ENCODE peak calls at places on chromosomes 3 and 15, in eight cellular contexts. One of them, this sample, is unnamed.

GRCh38 chr3:49199244-49199899 is 28.0 kb downstream of the KLHDC8B start:
- DNase-seq in Peyer's patch: peak; percentile 61
- DNase-seq in right lobe of liver: peak; percentile 90
- DNase-seq in ovary: peak; percentile 99
- DNase-seq in body of pancreas: peak; percentile 73
- DNase-seq in stomach: peak; percentile 54
- DNase-seq in IMR-90: peak; percentile 24
- DNase-seq in K562: no peak
- DNase-seq in this sample: peak; percentile 94

GRCh38 chr3:81500039-81500438 is 261.4 kb downstream of the GBE1 start:
- DNase-seq in Peyer's patch: no peak
- DNase-seq in body of pancreas: no peak
- DNase-seq in ovary: no peak
- DNase-seq in stomach: no peak
- DNase-seq in K562: no peak
- DNase-seq in right lobe of liver: no peak
- DNase-seq in IMR-90: no peak
- DNase-seq in this sample: no peak

GRCh38 chr3:160400631-160401150 is 1.2 kb downstream of the SMC4 start:
- DNase-seq in stomach: peak; percentile 56
- DNase-seq in right lobe of liver: peak; percentile 50
- DNase-seq in K562: peak; percentile 39
- DNase-seq in IMR-90: no peak
- DNase-seq in body of pancreas: peak; percentile 35
- DNase-seq in ovary: peak; percentile 19
- DNase-seq in Peyer's patch: peak; percentile 69
- DNase-seq in this sample: no peak

GRCh38 chr3:4990061-4990460 is 10.8 kb downstream of the BHLHE40 start:
- DNase-seq in K562: peak; percentile 11
- DNase-seq in right lobe of liver: no peak
- DNase-seq in stomach: no peak
- DNase-seq in IMR-90: no peak
- DNase-seq in Peyer's patch: no peak
- DNase-seq in body of pancreas: no peak
- DNase-seq in ovary: no peak
- DNase-seq in this sample: no peak

GRCh38 chr3:143183668-143183970 is 64.0 kb downstream of the CHST2 start:
- DNase-seq in body of pancreas: no peak
- DNase-seq in K562: no peak
- DNase-seq in IMR-90: no peak
- DNase-seq in stomach: no peak
- DNase-seq in ovary: no peak
- DNase-seq in right lobe of liver: no peak
- DNase-seq in Peyer's patch: no peak
- DNase-seq in this sample: no peak

GRCh38 chr15:67116742-67117141 is 51.3 kb downstream of the SMAD3 start:
- DNase-seq in stomach: no peak
- DNase-seq in body of pancreas: no peak
- DNase-seq in IMR-90: peak; percentile 73
- DNase-seq in right lobe of liver: no peak
- DNase-seq in ovary: no peak
- DNase-seq in K562: peak; percentile 12
- DNase-seq in Peyer's patch: no peak
- DNase-seq in this sample: no peak

GRCh38 chr3:13972679-13973379 is 93.0 kb upstream of the WNT7A start:
- DNase-seq in K562: no peak
- DNase-seq in stomach: no peak
- DNase-seq in right lobe of liver: no peak
- DNase-seq in body of pancreas: no peak
- DNase-seq in IMR-90: no peak
- DNase-seq in ovary: no peak
- DNase-seq in Peyer's patch: no peak
- DNase-seq in this sample: no peak

GRCh38 chr15:91316123-91316522 is 216.1 kb downstream of the SV2B start:
- DNase-seq in Peyer's patch: no peak
- DNase-seq in K562: no peak
- DNase-seq in body of pancreas: no peak
- DNase-seq in stomach: no peak
- DNase-seq in IMR-90: no peak
- DNase-seq in right lobe of liver: no peak
- DNase-seq in ovary: no peak
- DNase-seq in this sample: no peak

GRCh38 chr3:42503251-42503924 is 945 bp downstream of the VIPR1 start:
- DNase-seq in stomach: peak; percentile 23
- DNase-seq in body of pancreas: no peak
- DNase-seq in ovary: no peak
- DNase-seq in IMR-90: no peak
- DNase-seq in right lobe of liver: no peak
- DNase-seq in Peyer's patch: no peak
- DNase-seq in K562: no peak
- DNase-seq in this sample: no peak

GRCh38 chr3:188396251-188396650 is 242.3 kb downstream of the LPP start:
- DNase-seq in Peyer's patch: no peak
- DNase-seq in body of pancreas: no peak
- DNase-seq in stomach: no peak
- DNase-seq in ovary: no peak
- DNase-seq in K562: no peak
- DNase-seq in right lobe of liver: no peak
- DNase-seq in IMR-90: no peak
- DNase-seq in this sample: no peak

GRCh38 chr3:30221622-30222021 is 384.8 kb upstream of the TGFBR2 start:
- DNase-seq in body of pancreas: no peak
- DNase-seq in K562: no peak
- DNase-seq in right lobe of liver: no peak
- DNase-seq in ovary: no peak
- DNase-seq in IMR-90: peak; percentile 32
- DNase-seq in stomach: no peak
- DNase-seq in Peyer's patch: no peak
- DNase-seq in this sample: no peak

GRCh38 chr15:96340611-96341464 is 10.3 kb downstream of the NR2F2 start:
- DNase-seq in ovary: peak; percentile 69
- DNase-seq in stomach: no peak
- DNase-seq in K562: no peak
- DNase-seq in IMR-90: peak; percentile 73
- DNase-seq in body of pancreas: no peak
- DNase-seq in right lobe of liver: no peak
- DNase-seq in Peyer's patch: no peak
- DNase-seq in this sample: peak; percentile 37

GRCh38 chr3:46737320-46737719 is 19.7 kb upstream of the PRSS50 start:
- DNase-seq in right lobe of liver: no peak
- DNase-seq in K562: no peak
- DNase-seq in Peyer's patch: no peak
- DNase-seq in IMR-90: no peak
- DNase-seq in body of pancreas: peak; percentile 31
- DNase-seq in stomach: no peak
- DNase-seq in ovary: no peak
- DNase-seq in this sample: no peak

DNA sequence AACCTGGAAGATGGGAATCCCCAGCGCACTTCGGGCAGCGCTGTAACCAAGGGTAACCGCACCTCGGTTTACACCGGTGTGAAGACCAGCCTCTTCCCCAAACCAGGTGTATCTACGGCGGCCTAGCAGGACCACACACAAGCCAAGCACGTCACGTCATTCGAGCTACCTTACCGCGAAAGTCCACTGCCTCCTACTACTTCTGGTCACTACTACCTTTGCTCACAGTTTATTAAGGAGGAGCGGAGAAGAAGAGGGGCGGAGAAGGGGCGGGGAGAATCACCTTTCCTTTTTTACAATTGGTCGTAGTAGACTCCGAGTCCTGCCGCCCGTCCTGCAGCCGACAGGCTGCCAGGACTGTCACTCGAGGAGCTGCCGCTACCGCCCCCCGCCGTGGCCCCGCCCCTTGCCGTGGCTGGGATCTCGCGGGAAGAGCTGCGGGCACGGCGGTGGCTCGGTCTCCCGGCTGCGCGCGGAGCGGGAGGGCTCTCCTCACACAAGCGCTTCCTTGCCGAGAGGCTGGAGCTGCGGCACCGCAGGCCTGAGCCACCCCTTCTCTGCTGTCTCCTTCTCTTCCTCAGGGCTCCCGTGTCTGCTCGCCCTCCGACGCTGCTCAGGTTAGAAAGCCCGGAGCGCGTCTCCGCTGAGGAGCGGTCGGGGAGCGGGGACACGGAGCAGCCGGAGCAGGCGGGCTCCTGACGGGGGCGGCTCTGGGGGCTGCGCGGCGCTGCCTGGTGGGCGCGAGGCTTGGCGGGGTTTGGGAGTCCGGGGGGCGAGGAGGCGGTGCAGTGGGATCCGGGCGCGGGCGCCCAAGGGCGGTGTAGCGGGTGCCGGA is at the start of gene GLCE:
- DNase-seq in K562: peak; percentile 96
- DNase-seq in ovary: peak; percentile 95
- DNase-seq in body of pancreas: peak; percentile 98
- DNase-seq in right lobe of liver: peak; percentile 97
- DNase-seq in IMR-90: peak; percentile 95
- DNase-seq in Peyer's patch: peak; percentile 98
- DNase-seq in stomach: peak; percentile 97
- DNase-seq in this sample: peak; percentile 87
- TF ChIP-seq POLR2A in K562: peak; percentile 90
- TF ChIP-seq POLR2A in ovary: peak; percentile 56
- TF ChIP-seq POLR2A in body of pancreas: peak; percentile 92
- TF ChIP-seq POLR2A in right lobe of liver: peak; percentile 97
- TF ChIP-seq POLR2A in IMR-90: peak; percentile 92
- TF ChIP-seq POLR2A in Peyer's patch: peak; percentile 90
- TF ChIP-seq POLR2A in stomach: no peak
- TF ChIP-seq POLR2A in this sample: peak; percentile 77

DNA sequence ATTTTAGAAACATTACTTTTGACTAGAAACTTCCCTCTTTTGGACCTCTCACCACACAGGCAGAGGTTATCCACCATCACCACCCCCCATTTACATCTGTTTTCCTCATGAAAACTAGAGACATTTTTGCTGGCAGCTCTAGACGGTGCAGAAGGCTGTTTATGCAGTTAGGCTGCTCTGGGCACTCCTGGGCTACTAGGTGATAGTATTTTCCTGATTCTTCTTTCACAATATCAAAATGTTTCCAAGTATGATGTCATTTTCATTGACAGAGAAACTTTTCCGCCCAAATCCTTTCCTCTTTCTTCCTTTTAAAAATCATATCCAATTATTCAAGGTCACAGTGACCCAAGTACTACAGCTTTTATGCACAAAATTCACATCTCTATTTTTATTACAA is 67.1 kb downstream of the PLOD2 start:
- DNase-seq in K562: no peak
- DNase-seq in Peyer's patch: no peak
- DNase-seq in stomach: no peak
- DNase-seq in right lobe of liver: peak; percentile 27
- DNase-seq in body of pancreas: peak; percentile 19
- DNase-seq in ovary: no peak
- DNase-seq in IMR-90: peak; percentile 18
- DNase-seq in this sample: no peak
- H3K4me1 ChIP-seq in K562: no peaks in the 10 kb centered on the region
- H3K4me1 ChIP-seq in Peyer's patch: no peaks in the 10 kb centered on the region
- H3K4me1 ChIP-seq in stomach: peaks cover 43% of the 10 kb centered on the region
- H3K4me1 ChIP-seq in right lobe of liver: no peaks in the 10 kb centered on the region
- H3K4me1 ChIP-seq in body of pancreas: peaks cover 30% of the 10 kb centered on the region
- H3K4me1 ChIP-seq in ovary: peaks cover 2% of the 10 kb centered on the region
- H3K4me1 ChIP-seq in IMR-90: peaks cover 4% of the 10 kb centered on the region
- H3K4me1 ChIP-seq in this sample: no peaks in the 10 kb centered on the region

DNA sequence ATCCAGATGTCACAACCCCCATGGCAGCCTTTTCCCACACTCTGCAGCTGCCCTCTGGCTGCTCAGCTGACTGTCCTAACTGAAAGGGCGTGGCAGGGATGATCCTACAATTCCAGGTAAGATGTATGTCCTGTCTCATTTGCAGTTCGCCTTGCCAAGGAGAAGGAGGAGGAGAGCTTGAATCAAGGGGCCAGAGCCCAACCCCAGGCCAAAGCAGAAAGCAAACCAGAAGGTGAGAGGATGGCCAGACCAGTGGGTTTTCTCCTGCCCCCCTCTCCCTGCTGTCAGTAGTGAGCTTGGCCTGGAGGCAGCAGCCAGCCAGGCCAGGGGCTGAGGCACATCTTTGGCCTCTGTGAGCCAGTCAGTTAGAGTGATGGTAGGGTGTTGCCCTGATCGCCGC is 22.5 kb downstream of the SLC24A1 start:
- DNase-seq in right lobe of liver: no peak
- DNase-seq in body of pancreas: no peak
- DNase-seq in ovary: no peak
- DNase-seq in IMR-90: no peak
- DNase-seq in K562: no peak
- DNase-seq in stomach: no peak
- DNase-seq in Peyer's patch: no peak
- DNase-seq in this sample: no peak
- TF ChIP-seq POLR2A in right lobe of liver: no peak
- TF ChIP-seq POLR2A in body of pancreas: no peak
- TF ChIP-seq POLR2A in ovary: no peak
- TF ChIP-seq POLR2A in IMR-90: no peak
- TF ChIP-seq POLR2A in K562: no peak
- TF ChIP-seq POLR2A in stomach: no peak
- TF ChIP-seq POLR2A in Peyer's patch: no peak
- TF ChIP-seq POLR2A in this sample: no peak

GRCh38 chr3:57755368-57756021 is 614 bp upstream of the SLMAP start:
- DNase-seq in right lobe of liver: peak; percentile 31
- DNase-seq in stomach: peak; percentile 55
- DNase-seq in ovary: peak; percentile 49
- DNase-seq in Peyer's patch: peak; percentile 54
- DNase-seq in body of pancreas: peak; percentile 65
- DNase-seq in K562: peak; percentile 71
- DNase-seq in IMR-90: peak; percentile 38
- DNase-seq in this sample: no peak

GRCh38 chr3:57756528-57757401 is 656 bp downstream of the SLMAP start:
- DNase-seq in K562: peak; percentile 58
- DNase-seq in ovary: peak; percentile 66
- DNase-seq in IMR-90: peak; percentile 74
- DNase-seq in Peyer's patch: peak; percentile 69
- DNase-seq in right lobe of liver: peak; percentile 56
- DNase-seq in body of pancreas: peak; percentile 44
- DNase-seq in stomach: peak; percentile 46
- DNase-seq in this sample: peak; percentile 45

GRCh38 chr3:57758686-57759085 is 2.6 kb downstream of the SLMAP start:
- DNase-seq in right lobe of liver: no peak
- DNase-seq in ovary: no peak
- DNase-seq in stomach: no peak
- DNase-seq in IMR-90: peak; percentile 39
- DNase-seq in K562: no peak
- DNase-seq in Peyer's patch: no peak
- DNase-seq in body of pancreas: no peak
- DNase-seq in this sample: no peak

GRCh38 chr3:57757642-57758297 is 1.7 kb downstream of the SLMAP start:
- DNase-seq in body of pancreas: no peak
- DNase-seq in ovary: no peak
- DNase-seq in Peyer's patch: no peak
- DNase-seq in right lobe of liver: peak; percentile 28
- DNase-seq in K562: peak; percentile 37
- DNase-seq in stomach: no peak
- DNase-seq in IMR-90: peak; percentile 28
- DNase-seq in this sample: peak; percentile 29

DNA sequence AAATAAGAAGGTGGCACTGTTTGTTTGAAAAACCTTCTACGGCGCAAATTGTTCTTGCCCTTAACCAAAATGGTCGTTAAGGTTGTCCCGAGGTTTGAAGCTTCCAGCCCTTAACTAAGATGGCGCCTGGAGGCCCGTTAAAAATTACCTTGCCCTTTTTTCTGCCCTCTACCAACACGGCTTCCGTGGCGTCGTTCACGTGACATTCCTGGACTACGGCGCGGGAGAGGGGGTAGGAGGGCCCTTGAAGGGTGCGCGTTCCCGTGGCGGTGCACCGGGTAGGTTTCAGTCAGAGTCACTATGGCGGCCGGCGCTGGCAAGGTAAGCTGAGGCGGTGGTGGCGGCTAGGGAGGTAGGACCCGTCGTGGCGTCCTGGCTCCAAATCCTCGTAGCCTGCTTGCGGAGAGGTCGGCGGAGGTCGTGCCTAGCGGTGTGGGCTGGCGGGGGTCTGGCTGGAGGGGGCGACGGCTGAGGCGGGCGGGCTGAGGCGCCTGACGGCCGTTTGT is at the start of gene SLMAP:
- DNase-seq in Peyer's patch: peak; percentile 97
- DNase-seq in body of pancreas: peak; percentile 96
- DNase-seq in IMR-90: peak; percentile 96
- DNase-seq in K562: peak; percentile 94
- DNase-seq in ovary: peak; percentile 96
- DNase-seq in right lobe of liver: peak; percentile 97
- DNase-seq in stomach: peak; percentile 98
- DNase-seq in this sample: peak; percentile 98
- H3K4me1 ChIP-seq in Peyer's patch: peaks cover 8% of the 10 kb centered on the region
- H3K4me1 ChIP-seq in body of pancreas: peaks cover 36% of the 10 kb centered on the region
- H3K4me1 ChIP-seq in IMR-90: peaks cover 4% of the 10 kb centered on the region
- H3K4me1 ChIP-seq in K562: no peaks in the 10 kb centered on the region
- H3K4me1 ChIP-seq in ovary: peaks cover 9% of the 10 kb centered on the region
- H3K4me1 ChIP-seq in right lobe of liver: no peaks in the 10 kb centered on the region
- H3K4me1 ChIP-seq in stomach: peaks cover 48% of the 10 kb centered on the region
- H3K4me1 ChIP-seq in this sample: peaks cover 32% of the 10 kb centered on the region